ENCODE peak calls at places on chromosome 14, in seven cellular contexts. U is lower leg skin, D is transverse colon, N is uterus, G is heart left ventricle, F is adrenal gland, V is HCT116. P is an unnamed sample.

GRCh38 chr14:53183611-53184010 is 30.5 kb upstream of the DDHD1 start:
- DNase-seq in U (no peak), D (no peak), N (no peak), G (no peak), F (no peak), V (no peak), P (no peak)

GRCh38 chr14:55077155-55077554 is 25.7 kb downstream of the MAPK1IP1L start:
- DNase-seq in U (no peak), D (peak), N (no peak), G (no peak), F (no peak), V (peak), P (no peak)

GRCh38 chr14:59013672-59014298 is 174.7 kb upstream of the DAAM1 start:
- DNase-seq in U (no peak), D (no peak), N (no peak), G (no peak), F (no peak), V (no peak), P (no peak)

GRCh38 chr14:61477845-61478438 is 156.6 kb downstream of the PRKCH start:
- DNase-seq in U (peak), D (peak), N (no peak), G (peak), F (peak), V (peak), P (no peak)

GRCh38 chr14:97976861-97977260 is 1179.7 kb downstream of the VRK1 start:
- DNase-seq in U (peak), D (peak), N (no peak), G (no peak), F (no peak), V (no peak), P (no peak)

GRCh38 chr14:61472025-61472672 is 150.8 kb downstream of the PRKCH start:
- DNase-seq in U (no peak), D (no peak), N (no peak), G (peak), F (peak), V (no peak), P (peak)

GRCh38 chr14:60514378-60515243 is 5.7 kb downstream of the SIX6 start:
- DNase-seq in U (no peak), D (no peak), N (no peak), G (no peak), F (no peak), V (no peak), P (no peak)

GRCh38 chr14:86574026-86574777 is 1044.3 kb downstream of the FLRT2 start:
- DNase-seq in U (no peak), D (no peak), N (no peak), G (no peak), F (no peak), V (no peak), P (no peak)

GRCh38 chr14:101559624-101560533 is 1.4 kb upstream of the DIO3 start:
- DNase-seq in U (no peak), D (peak), N (peak), G (no peak), F (no peak), V (no peak), P (no peak)

GRCh38 chr14:101824339-101824727 is 62.8 kb downstream of the PPP2R5C start:
- DNase-seq in U (no peak), D (no peak), N (no peak), G (no peak), F (no peak), V (no peak), P (no peak)

GRCh38 chr14:21506557-21506956 is 4.6 kb downstream of the METTL3 start:
- DNase-seq in U (no peak), D (no peak), N (no peak), G (no peak), F (no peak), V (no peak), P (no peak)

GRCh38 chr14:59321184-59321952 is 132.9 kb downstream of the DAAM1 start:
- DNase-seq in U (no peak), D (no peak), N (no peak), G (no peak), F (no peak), V (no peak), P (no peak)

GRCh38 chr14:99807413-99808132 is 14.4 kb downstream of the EML1 start:
- DNase-seq in U (peak), D (no peak), N (no peak), G (no peak), F (no peak), V (no peak), P (no peak)

GRCh38 chr14:50015708-50016107 is 100.7 kb downstream of the VCPKMT start:
- DNase-seq in U (no peak), D (no peak), N (no peak), G (no peak), F (no peak), V (no peak), P (no peak)

GRCh38 chr14:65860956-65861631 is 448.6 kb downstream of the FUT8 start:
- DNase-seq in U (peak), D (no peak), N (no peak), G (no peak), F (no peak), V (no peak), P (no peak)

GRCh38 chr14:22852940-22853767 is 16.8 kb downstream of the MMP14 start:
- DNase-seq in U (peak), D (peak), N (peak), G (peak), F (peak), V (peak), P (peak)

GRCh38 chr14:22852599-22852939 is 16.2 kb downstream of the MMP14 start:
- DNase-seq in U (no peak), D (no peak), N (no peak), G (no peak), F (no peak), V (no peak), P (no peak)

GRCh38 chr14:22849212-22849819 is 12.9 kb downstream of the MMP14 start:
- DNase-seq in U (peak), D (peak), N (peak), G (peak), F (no peak), V (no peak), P (no peak)

GRCh38 chr14:22848391-22849164 is 12.2 kb downstream of the MMP14 start:
- DNase-seq in U (peak), D (peak), N (peak), G (peak), F (no peak), V (no peak), P (no peak)

DNA sequence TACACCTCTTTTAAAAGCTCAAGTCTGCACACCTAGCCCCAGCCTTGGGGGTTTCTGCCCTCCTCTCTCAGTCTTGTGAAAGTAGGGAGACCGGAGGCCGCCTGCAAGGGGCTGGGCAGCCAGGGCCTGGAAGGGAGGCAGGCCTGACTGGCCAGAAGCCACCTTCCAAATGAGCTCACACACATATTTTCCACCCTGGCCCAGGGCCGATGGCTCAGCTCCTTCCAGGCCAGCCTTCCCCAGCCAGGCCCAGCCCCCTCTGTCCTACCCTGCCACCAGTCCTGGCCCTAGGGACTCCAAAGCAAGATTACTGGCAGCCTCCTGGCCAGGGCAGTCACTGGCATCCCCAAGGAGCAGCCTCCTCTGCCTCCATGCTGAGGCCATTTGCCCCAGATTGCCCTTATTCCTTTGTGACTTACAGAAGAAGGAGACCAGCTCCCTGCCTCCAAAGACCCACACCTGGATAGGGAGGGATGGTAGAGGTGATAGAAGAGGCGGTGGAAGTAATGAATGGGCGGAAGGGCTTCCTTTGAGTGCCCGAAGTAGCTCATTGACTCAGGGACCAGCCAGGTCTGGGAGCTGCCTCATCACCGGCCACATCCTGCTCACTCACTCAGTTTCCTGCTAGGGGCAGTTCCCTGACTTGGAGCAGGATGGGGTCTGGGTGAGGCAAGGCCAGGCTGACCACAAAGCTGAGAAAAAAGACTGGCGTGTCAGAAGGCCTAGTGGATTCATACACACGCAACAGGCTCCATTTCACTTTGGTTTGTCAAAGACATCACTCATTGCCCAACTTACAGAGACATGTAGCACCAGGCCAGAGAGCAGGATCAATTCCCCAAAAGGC is 14.8 kb downstream of the MMP14 start:
- DNase-seq in U (peak), D (peak), N (peak), G (peak), F (peak), V (no peak), P (peak)
- TF ChIP-seq POLR2A in U (no peak), D (no peak), N (peak), G (no peak), F (no peak), V (no peak), P (peak)

DNA sequence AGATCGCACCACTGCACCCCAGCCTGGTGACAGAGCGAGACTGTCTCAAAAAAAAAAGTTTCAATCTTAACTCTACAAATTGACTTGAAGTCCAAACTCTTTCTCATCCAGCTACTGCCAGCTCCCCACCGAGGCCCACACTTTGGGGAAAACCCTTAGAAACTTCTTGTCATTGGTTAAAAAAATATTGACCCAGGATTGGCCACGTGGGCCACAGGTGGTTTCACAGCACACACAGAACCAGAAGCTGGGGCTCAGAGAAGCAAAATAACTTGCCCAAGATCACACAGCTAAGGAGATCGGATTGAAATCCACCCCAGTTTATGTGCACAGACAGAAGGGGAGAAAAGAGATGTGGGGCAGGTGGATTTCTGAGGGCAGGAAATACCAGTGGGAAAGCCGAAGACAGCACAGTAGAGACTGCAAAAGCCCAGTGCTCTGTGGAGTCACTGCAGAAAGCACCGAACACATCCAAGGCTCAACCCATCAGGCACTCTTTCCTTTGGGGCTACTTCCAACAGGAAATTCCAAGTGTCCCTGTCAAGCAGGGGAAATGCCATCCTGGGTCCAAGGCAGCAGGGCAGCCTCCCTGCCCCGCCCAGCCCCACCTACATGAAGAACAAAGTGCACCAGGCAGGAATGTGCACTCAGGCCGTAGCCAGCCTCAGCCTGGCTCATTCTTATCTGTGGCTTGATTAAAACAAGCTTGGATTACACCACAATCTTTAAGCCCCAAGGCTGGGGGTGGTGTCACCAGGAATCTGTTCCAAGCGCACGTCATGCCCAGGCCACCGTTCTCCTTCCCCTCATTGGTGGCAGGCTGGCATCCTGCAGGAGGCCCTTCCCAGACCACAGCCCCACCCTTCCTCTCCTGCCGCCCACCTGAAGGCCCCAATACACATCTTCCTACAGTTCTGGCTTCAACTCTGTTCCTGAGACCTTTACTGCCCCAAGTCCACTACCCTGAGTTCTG is 72.5 kb downstream of the ITPK1 start:
- DNase-seq in U (peak), D (peak), N (no peak), G (peak), F (peak), V (peak), P (peak)
- TF ChIP-seq POLR2A in U (no peak), D (peak), N (no peak), G (no peak), F (peak), V (no peak), P (no peak)

GRCh38 chr14:75138492-75138891 is 11.6 kb upstream of the NEK9 start:
- DNase-seq in U (no peak), D (no peak), N (no peak), G (no peak), F (no peak), V (no peak), P (no peak)

GRCh38 chr14:75140620-75141019 is 13.8 kb upstream of the NEK9 start:
- DNase-seq in U (no peak), D (no peak), N (no peak), G (no peak), F (no peak), V (no peak), P (no peak)

GRCh38 chr14:75141967-75142366 is 15.1 kb upstream of the NEK9 start:
- DNase-seq in U (no peak), D (no peak), N (no peak), G (no peak), F (no peak), V (no peak), P (no peak)

GRCh38 chr14:75141062-75141461 is 14.2 kb upstream of the NEK9 start:
- DNase-seq in U (no peak), D (no peak), N (no peak), G (no peak), F (no peak), V (no peak), P (no peak)

GRCh38 chr14:75139185-75139584 is 12.3 kb upstream of the NEK9 start:
- DNase-seq in U (no peak), D (no peak), N (no peak), G (no peak), F (no peak), V (no peak), P (no peak)
- TF ChIP-seq POLR2A in U (no peak), D (no peak), N (no peak), G (no peak), F (no peak), V (no peak), P (no peak)

GRCh38 chr14:105062048-105062433 is 3.2 kb downstream of the GPR132 start:
- DNase-seq in U (peak), D (no peak), N (no peak), G (no peak), F (no peak), V (no peak), P (no peak)
- TF ChIP-seq POLR2A in U (no peak), D (no peak), N (no peak), G (no peak), F (no peak), V (no peak), P (no peak)

DNA sequence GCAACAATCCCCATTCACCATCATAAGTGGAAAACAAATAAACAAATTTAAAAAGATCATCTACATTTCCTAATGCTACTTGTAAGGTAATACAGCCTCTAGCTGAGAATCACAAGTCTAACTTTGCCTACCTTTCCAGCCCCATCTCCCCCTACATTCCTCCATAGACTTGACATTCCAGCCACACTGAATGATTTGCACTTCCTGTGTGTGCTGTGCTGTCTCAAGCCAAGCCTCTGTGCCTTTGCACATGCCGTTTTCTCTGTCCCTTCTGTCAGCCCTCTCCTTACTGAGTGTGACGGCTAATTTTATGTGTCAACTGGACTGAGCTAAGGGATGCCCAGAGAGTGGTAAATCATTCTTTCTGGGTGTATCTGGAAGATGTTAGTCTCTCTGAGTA is 82.4 kb upstream of the MBIP start:
- DNase-seq in U (no peak), D (no peak), N (no peak), G (no peak), F (no peak), V (no peak), P (no peak)
- TF ChIP-seq POLR2A in U (no peak), D (no peak), N (no peak), G (no peak), F (no peak), V (no peak), P (no peak)

GRCh38 chr14:91374287-91374880 is 43.2 kb downstream of the CCDC88C start:
- DNase-seq in U (no peak), D (no peak), N (no peak), G (no peak), F (no peak), V (no peak), P (no peak)

GRCh38 chr14:91376547-91377477 is 40.8 kb downstream of the CCDC88C start:
- DNase-seq in U (no peak), D (no peak), N (no peak), G (no peak), F (no peak), V (no peak), P (no peak)

GRCh38 chr14:91373591-91374245 is 43.9 kb downstream of the CCDC88C start:
- DNase-seq in U (no peak), D (no peak), N (no peak), G (no peak), F (no peak), V (no peak), P (peak)

GRCh38 chr14:91375748-91376452 is 41.7 kb downstream of the CCDC88C start:
- DNase-seq in U (no peak), D (no peak), N (no peak), G (no peak), F (no peak), V (no peak), P (no peak)

DNA sequence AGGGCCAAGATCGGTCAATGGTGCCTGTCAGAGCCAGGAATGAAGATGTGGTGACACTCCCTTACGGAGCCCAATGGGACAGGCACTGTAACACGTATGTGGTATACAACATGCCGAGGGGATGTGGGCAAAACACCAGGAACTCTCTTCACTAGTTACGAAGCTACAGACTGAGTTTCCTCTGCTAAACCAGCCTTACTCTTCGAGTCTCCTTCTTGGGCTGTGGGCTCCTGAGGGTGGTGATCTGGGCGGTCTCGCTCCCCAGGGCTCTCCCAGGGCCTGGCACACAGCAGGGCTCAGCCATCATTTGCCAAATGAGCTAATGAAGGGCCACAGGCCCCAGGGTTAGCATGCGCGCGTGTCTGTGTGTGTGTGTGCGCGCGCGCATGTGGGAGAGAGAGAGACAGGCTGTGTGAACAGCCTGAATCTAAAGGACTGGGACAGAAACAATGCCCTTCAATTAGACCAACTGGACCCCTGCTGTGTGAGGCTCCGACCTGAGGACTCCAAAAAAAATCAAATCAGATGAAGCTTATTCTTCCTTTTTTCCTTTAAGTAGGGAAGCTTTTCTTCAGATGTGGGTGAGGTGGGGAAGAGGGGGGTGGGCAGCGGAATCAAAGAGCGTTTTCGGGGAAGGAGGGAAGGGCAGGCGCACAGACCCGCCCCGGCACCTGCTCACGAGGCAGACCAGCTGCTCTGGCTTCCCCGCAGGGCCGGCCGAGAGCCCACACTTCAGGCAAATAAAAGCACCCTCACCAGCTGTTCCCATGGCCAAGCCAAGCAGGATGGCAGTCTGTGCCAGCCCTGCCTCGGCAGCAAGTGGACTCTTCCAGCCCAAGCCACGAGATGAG is 42.5 kb downstream of the CCDC88C start:
- DNase-seq in U (no peak), D (no peak), N (no peak), G (no peak), F (no peak), V (no peak), P (no peak)
- TF ChIP-seq POLR2A in U (no peak), D (no peak), N (no peak), G (no peak), F (no peak), V (no peak), P (no peak)

GRCh38 chr14:77763316-77763715 is 2.4 kb upstream of the SNW1 start:
- DNase-seq in U (no peak), D (no peak), N (no peak), G (no peak), F (no peak), V (no peak), P (no peak)

GRCh38 chr14:77761205-77761931 is 412 bp upstream of the SNW1 start:
- DNase-seq in U (no peak), D (peak), N (peak), G (peak), F (peak), V (no peak), P (no peak)

GRCh38 chr14:77763978-77764377 is 3.0 kb upstream of the SNW1 start:
- DNase-seq in U (no peak), D (no peak), N (no peak), G (no peak), F (no peak), V (no peak), P (no peak)

DNA sequence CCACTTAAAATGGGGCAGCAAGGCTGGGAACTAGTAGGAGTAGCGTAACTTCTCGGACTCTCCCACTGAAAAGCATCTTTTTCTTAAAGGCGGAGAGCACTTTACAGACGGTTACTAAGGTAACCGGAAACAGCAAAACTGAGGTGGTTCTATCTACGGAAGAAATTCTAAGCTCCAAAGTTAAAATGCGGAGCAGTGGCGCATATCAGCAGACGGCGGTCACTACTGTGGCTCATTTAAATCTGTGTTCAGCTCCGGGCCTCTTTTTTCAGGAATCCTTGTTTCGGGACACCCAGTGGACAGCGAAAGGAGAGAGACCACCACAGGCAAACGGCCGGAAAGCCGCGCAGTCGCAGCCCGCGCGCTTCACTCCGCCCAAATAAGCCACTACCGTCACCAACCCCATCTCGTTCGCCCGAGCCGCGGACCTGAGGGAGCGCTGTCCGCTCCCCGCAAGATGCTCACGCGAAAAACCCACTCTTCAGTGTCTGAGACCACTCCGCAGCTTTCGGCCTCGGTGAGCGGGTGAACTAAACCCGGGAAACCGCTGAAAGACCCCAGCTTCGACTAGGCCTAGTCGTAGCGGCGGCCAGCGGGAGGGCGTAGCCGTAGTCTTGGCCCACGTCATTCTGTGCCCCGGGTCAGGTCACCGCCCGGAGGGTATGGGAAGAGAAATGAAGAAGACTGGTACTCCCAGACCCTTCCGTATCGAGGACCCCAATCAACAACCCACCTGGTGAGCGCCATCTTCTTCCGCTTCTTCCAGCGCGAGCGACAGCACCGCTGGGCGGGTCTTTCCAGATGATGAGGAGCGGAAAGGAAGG is at the start of gene SNW1:
- DNase-seq in U (peak), D (peak), N (peak), G (peak), F (peak), V (peak), P (peak)
- TF ChIP-seq POLR2A in U (no peak), D (peak), N (peak), G (no peak), F (peak), V (peak), P (peak)